ENCODE peak calls at places on chromosomes 11 and 22, in seven cellular contexts. L is DMS153; E is NAMALWA; U is stimulated activated CD8-positive, alpha-beta memory T cell treated with anti-CD3 and anti-CD28 coated beads, Interleukin-4, amount 100 ng/mL, for 1 hour; V is astrocyte of the spinal cord; H is HCT116; C is right atrium auricular region. K is an unnamed sample.

GRCh38 chr11:1953489-1954284 is 6.6 kb downstream of the MRPL23 start:
- DNase-seq in V (no peak), L (no peak), C (peak; percentile 43), U (no peak), E (peak; percentile 31), H (no peak), K (peak; percentile 14)

GRCh38 chr22:17369553-17370035 is 334 bp downstream of the CECR2 start:
- DNase-seq in C (no peak), H (no peak), E (no peak), U (no peak), L (no peak), V (no peak), K (peak; percentile 49)

GRCh38 chr11:102664001-102664752 is 39.0 kb upstream of the MMP20 start:
- DNase-seq in C (no peak), U (no peak), E (peak; percentile 67), L (no peak), H (peak; percentile 13), V (no peak), K (peak; percentile 36)

GRCh38 chr22:28112548-28113043 is 193.5 kb upstream of the PITPNB start:
- DNase-seq in U (no peak), E (peak; percentile 64), L (peak; percentile 7), H (peak; percentile 48), C (peak; percentile 65), V (peak; percentile 44), K (peak; percentile 54)

GRCh38 chr11:774873-775592 is 2.3 kb downstream of the GATD1 start:
- DNase-seq in V (peak; percentile 39), L (no peak), C (no peak), E (no peak), U (no peak), H (no peak), K (peak; percentile 69)

GRCh38 chr22:46226577-46226976 is 23.5 kb downstream of the CDPF1 start:
- DNase-seq in U (no peak), V (no peak), L (no peak), C (no peak), H (no peak), E (no peak), K (no peak)

GRCh38 chr22:40922484-40923303 is 28.5 kb upstream of the RBX1 start:
- DNase-seq in L (peak; percentile 43), U (no peak), H (peak; percentile 29), V (peak; percentile 78), E (peak; percentile 83), C (no peak), K (peak; percentile 84)

GRCh38 chr22:21978564-21979386 is 3.8 kb downstream of the TOP3B start:
- DNase-seq in U (no peak), H (no peak), V (no peak), E (no peak), C (no peak), L (no peak), K (no peak)

K was measured in dermis blood vessel endothelial cell.